ENCODE peak calls at places on chromosome 3, in seven cellular contexts. A is AML-193; Z is CD4-positive, alpha-beta T cell; W is HL-60; B is activated CD8-positive, alpha-beta memory T cell treated with anti-CD3 and anti-CD28 coated beads, Interleukin-2, amount 50 U/mL, for 48 hours; Q is endothelial cell; N is AG08395. K is an unnamed sample.

GRCh38 chr3:49017978-49018706 is at the start of gene DALRD3:
- DNase-seq in B (peak; percentile 85), N (peak; percentile 47), W (peak; percentile 82), Z (peak; percentile 29), Q (peak; percentile 54), A (peak; percentile 60), K (peak; percentile 47)

GRCh38 chr3:47522082-47522987 is 8.8 kb upstream of the ELP6 start:
- DNase-seq in W (peak; percentile 90), N (peak; percentile 85), Q (peak; percentile 75), A (peak; percentile 96), Z (peak; percentile 61), B (peak; percentile 83), K (peak; percentile 58)

GRCh38 chr3:151008699-151009098 is 36.2 kb upstream of the CLRN1 start:
- DNase-seq in W (no peak), Z (no peak), B (no peak), Q (no peak), N (peak; percentile 59), A (no peak), K (no peak)

GRCh38 chr3:95048564-95048963 is 985.7 kb downstream of the NSUN3 start:
- DNase-seq in N (no peak), Q (no peak), W (no peak), B (no peak), A (no peak), Z (no peak), K (no peak)

GRCh38 chr3:45881031-45882022 is 5.0 kb upstream of the CCR9 start:
- DNase-seq in W (peak; percentile 36), A (no peak), Q (no peak), N (peak; percentile 14), B (no peak), Z (no peak), K (no peak)

GRCh38 chr3:127772776-127773751 is 49.3 kb downstream of the MGLL start:
- DNase-seq in A (no peak), Z (no peak), Q (no peak), N (no peak), B (no peak), W (no peak), K (no peak)

GRCh38 chr3:97291901-97292300 is 472.7 kb upstream of the ARL6 start:
- DNase-seq in W (no peak), B (no peak), Q (no peak), A (no peak), Z (no peak), N (no peak), K (no peak)

GRCh38 chr3:178306427-178307115 is 229.7 kb upstream of the KCNMB2 start:
- DNase-seq in Q (no peak), W (no peak), N (no peak), Z (no peak), B (no peak), A (no peak), K (no peak)

GRCh38 chr3:169387751-169388696 is 275.5 kb downstream of the MECOM start:
- DNase-seq in B (no peak), Z (no peak), Q (peak; percentile 6), W (peak; percentile 2), A (no peak), N (no peak), K (no peak)

GRCh38 chr3:50572158-50572557 is 2.8 kb downstream of the HEMK1 start:
- DNase-seq in B (peak; percentile 88), A (peak; percentile 87), N (peak; percentile 84), W (peak; percentile 79), Q (peak; percentile 79), Z (peak; percentile 73), K (peak; percentile 59)

GRCh38 chr3:183085634-183086390 is 13.5 kb downstream of the MCCC1 start:
- DNase-seq in A (peak; percentile 13), Q (peak; percentile 35), N (no peak), W (peak; percentile 36), Z (no peak), B (no peak), K (no peak)

GRCh38 chr3:105473521-105474223 is 107.0 kb downstream of the ALCAM start:
- DNase-seq in W (no peak), A (no peak), Z (no peak), B (no peak), N (peak; percentile 86), Q (no peak), K (no peak)

GRCh38 chr3:37645801-37646380 is 215.8 kb upstream of the CTDSPL start:
- DNase-seq in N (peak; percentile 9), Z (no peak), Q (no peak), W (no peak), A (no peak), B (no peak), K (no peak)

GRCh38 chr3:99878005-99878404 is 60.3 kb downstream of the CMSS1 start:
- DNase-seq in N (peak; percentile 77), A (no peak), Z (no peak), Q (no peak), W (no peak), B (no peak), K (no peak)